ENCODE peak calls at places on chromosomes 12 and 14, in seven cellular contexts. G is substantia nigra; C is left lung; V is CD8-positive, alpha-beta T cell; B is D341Med; W is ELF-1; P is HTR-8/SVneo. M is an unnamed sample.

GRCh38 chr12:15575797-15576560 is 213.2 kb downstream of the EPS8 start:
- DNase-seq in C (no peak), W (no peak), B (no peak), V (no peak), G (no peak), P (no peak), M (no peak)

GRCh38 chr14:71554959-71555612 is 377.1 kb upstream of the RGS6 start:
- DNase-seq in W (no peak), B (no peak), V (no peak), C (no peak), P (no peak), G (no peak), M (no peak)

GRCh38 chr14:100994082-100994481 is 90.6 kb upstream of the RTL1 start:
- DNase-seq in C (no peak), P (no peak), G (no peak), V (no peak), B (no peak), W (no peak), M (no peak)

GRCh38 chr12:108825205-108825950 is 32.0 kb downstream of the SSH1 start:
- DNase-seq in B (no peak), W (no peak), P (no peak), G (no peak), V (no peak), C (no peak), M (no peak)

GRCh38 chr14:103155013-103155412 is 31.8 kb downstream of the TNFAIP2 start:
- DNase-seq in B (no peak), P (peak), V (no peak), G (no peak), C (peak), W (no peak), M (peak)

GRCh38 chr14:56202256-56202655 is 84.0 kb downstream of the PELI2 start:
- DNase-seq in V (no peak), G (no peak), W (peak), P (no peak), C (no peak), B (no peak), M (no peak)

GRCh38 chr12:14567311-14568195 is at the start of gene PLBD1:
- DNase-seq in P (no peak), W (peak), B (peak), C (peak), G (peak), V (no peak), M (peak)

GRCh38 chr14:98498019-98498885 is 773.7 kb downstream of the BCL11B start:
- DNase-seq in V (no peak), W (peak), G (no peak), P (no peak), B (no peak), C (no peak), M (no peak)

GRCh38 chr14:55454264-55455151 is 14.1 kb upstream of the TBPL2 start:
- DNase-seq in W (peak), P (peak), V (no peak), B (peak), G (no peak), C (no peak), M (peak)

GRCh38 chr12:13293086-13293485 is 96.6 kb downstream of the EMP1 start:
- DNase-seq in V (no peak), G (no peak), P (no peak), B (no peak), C (no peak), W (no peak), M (no peak)

GRCh38 chr12:132788375-132789098 is 26.9 kb upstream of the ANKLE2 start:
- DNase-seq in V (no peak), B (peak), C (no peak), W (no peak), P (no peak), G (no peak), M (no peak)

GRCh38 chr12:3158851-3159465 is 81.8 kb downstream of the TSPAN9 start:
- DNase-seq in B (no peak), V (no peak), C (no peak), P (no peak), W (no peak), G (no peak), M (no peak)

GRCh38 chr14:94348836-94349235 is 25.7 kb upstream of the SERPINA6 start:
- DNase-seq in B (no peak), C (no peak), W (no peak), V (no peak), P (no peak), G (no peak), M (no peak)

GRCh38 chr14:39682563-39682962 is 250.3 kb upstream of the FBXO33 start:
- DNase-seq in P (no peak), B (no peak), V (no peak), W (no peak), C (no peak), G (no peak), M (no peak)

GRCh38 chr14:104432611-104433231 is 146.8 kb upstream of the C14orf180 start:
- DNase-seq in B (peak), V (no peak), W (no peak), C (no peak), P (no peak), G (no peak), M (no peak)

GRCh38 chr12:121893901-121894540 is 5.4 kb downstream of the PSMD9 start:
- DNase-seq in W (peak), P (peak), V (no peak), G (no peak), B (peak), C (no peak), M (peak)

GRCh38 chr14:72457641-72458040 is 436.3 kb downstream of the DPF3 start:
- DNase-seq in B (no peak), W (no peak), G (no peak), P (peak), C (no peak), V (no peak), M (no peak)

GRCh38 chr14:28157289-28157869 is 609.2 kb upstream of the FOXG1 start:
- DNase-seq in C (no peak), G (no peak), P (no peak), V (no peak), W (no peak), B (no peak), M (no peak)

GRCh38 chr12:10753066-10753465 is 29.9 kb upstream of the YBX3 start:
- DNase-seq in G (no peak), B (no peak), P (no peak), C (no peak), V (no peak), W (no peak), M (no peak)

GRCh38 chr12:1594045-1594294 is 411 bp downstream of the FBXL14 start:
- DNase-seq in B (no peak), W (no peak), C (peak), G (no peak), P (peak), V (no peak), M (peak)

GRCh38 chr12:92197815-92198214 is 52.2 kb upstream of the BTG1 start:
- DNase-seq in W (no peak), G (no peak), B (no peak), V (no peak), C (no peak), P (no peak), M (no peak)

GRCh38 chr12:42180990-42181611 is 36.4 kb upstream of the GXYLT1 start:
- DNase-seq in V (no peak), C (no peak), P (no peak), G (no peak), B (no peak), W (no peak), M (no peak)

GRCh38 chr12:18439541-18439940 is 178.2 kb downstream of the PIK3C2G start:
- DNase-seq in W (no peak), C (no peak), P (no peak), G (no peak), B (no peak), V (no peak), M (no peak)

GRCh38 chr14:27605298-27605697 is 1007.5 kb upstream of the NOVA1 start:
- DNase-seq in V (no peak), P (no peak), G (no peak), W (peak), C (no peak), B (no peak), M (no peak)

M was measured in body of pancreas.